ENCODE peak calls at places on chromosome 10, in eight cellular contexts. One of them, this sample, is unnamed.

GRCh38 chr10:102815790-102816549 is 21.2 kb downstream of the CYP17A1 start:
- DNase-seq in colonic mucosa: no peak
- DNase-seq in HCT116: no peak
- DNase-seq in tibial nerve: peak
- DNase-seq in PC-3: no peak
- DNase-seq in heart left ventricle: peak
- DNase-seq in H9: no peak
- DNase-seq in dorsolateral prefrontal cortex: no peak
- DNase-seq in this sample: peak

GRCh38 chr10:106958591-106959328 is 205.7 kb downstream of the SORCS1 start:
- DNase-seq in colonic mucosa: no peak
- DNase-seq in tibial nerve: no peak
- DNase-seq in heart left ventricle: no peak
- DNase-seq in dorsolateral prefrontal cortex: no peak
- DNase-seq in PC-3: no peak
- DNase-seq in HCT116: no peak
- DNase-seq in H9: no peak
- DNase-seq in this sample: no peak

GRCh38 chr10:128912568-128913311 is 554.3 kb upstream of the MGMT start:
- DNase-seq in H9: no peak
- DNase-seq in tibial nerve: no peak
- DNase-seq in HCT116: no peak
- DNase-seq in PC-3: no peak
- DNase-seq in colonic mucosa: no peak
- DNase-seq in heart left ventricle: no peak
- DNase-seq in dorsolateral prefrontal cortex: no peak
- DNase-seq in this sample: no peak

GRCh38 chr10:96370575-96371157 is 11.9 kb upstream of the OPALIN start:
- DNase-seq in H9: peak
- DNase-seq in colonic mucosa: peak
- DNase-seq in heart left ventricle: peak
- DNase-seq in tibial nerve: no peak
- DNase-seq in PC-3: peak
- DNase-seq in HCT116: peak
- DNase-seq in dorsolateral prefrontal cortex: peak
- DNase-seq in this sample: peak

GRCh38 chr10:27100800-27101347 is 580 bp upstream of the ANKRD26 start:
- DNase-seq in colonic mucosa: no peak
- DNase-seq in PC-3: no peak
- DNase-seq in tibial nerve: no peak
- DNase-seq in heart left ventricle: no peak
- DNase-seq in H9: no peak
- DNase-seq in dorsolateral prefrontal cortex: no peak
- DNase-seq in HCT116: no peak
- DNase-seq in this sample: no peak

GRCh38 chr10:71270301-71270777 is 48.7 kb upstream of the SLC29A3 start:
- DNase-seq in colonic mucosa: peak
- DNase-seq in dorsolateral prefrontal cortex: no peak
- DNase-seq in H9: peak
- DNase-seq in tibial nerve: no peak
- DNase-seq in heart left ventricle: peak
- DNase-seq in HCT116: peak
- DNase-seq in PC-3: peak
- DNase-seq in this sample: peak

GRCh38 chr10:48247680-48248079 is 26.8 kb downstream of the FRMPD2 start:
- DNase-seq in dorsolateral prefrontal cortex: no peak
- DNase-seq in H9: peak
- DNase-seq in heart left ventricle: no peak
- DNase-seq in HCT116: no peak
- DNase-seq in PC-3: no peak
- DNase-seq in colonic mucosa: no peak
- DNase-seq in tibial nerve: no peak
- DNase-seq in this sample: no peak

GRCh38 chr10:78545756-78546155 is 512.1 kb downstream of the RPS24 start:
- DNase-seq in PC-3: no peak
- DNase-seq in HCT116: peak
- DNase-seq in colonic mucosa: no peak
- DNase-seq in dorsolateral prefrontal cortex: no peak
- DNase-seq in heart left ventricle: no peak
- DNase-seq in H9: no peak
- DNase-seq in tibial nerve: no peak
- DNase-seq in this sample: no peak

GRCh38 chr10:129078746-129079480 is 388.1 kb upstream of the MGMT start:
- DNase-seq in H9: no peak
- DNase-seq in PC-3: no peak
- DNase-seq in dorsolateral prefrontal cortex: no peak
- DNase-seq in colonic mucosa: peak
- DNase-seq in heart left ventricle: no peak
- DNase-seq in HCT116: no peak
- DNase-seq in tibial nerve: no peak
- DNase-seq in this sample: no peak

GRCh38 chr10:31669367-31669766 is 259.3 kb downstream of the ARHGAP12 start:
- DNase-seq in H9: no peak
- DNase-seq in colonic mucosa: no peak
- DNase-seq in tibial nerve: no peak
- DNase-seq in PC-3: no peak
- DNase-seq in dorsolateral prefrontal cortex: no peak
- DNase-seq in HCT116: no peak
- DNase-seq in heart left ventricle: no peak
- DNase-seq in this sample: no peak

GRCh38 chr10:48880016-48880705 is 59.5 kb downstream of the LRRC18 start:
- DNase-seq in HCT116: no peak
- DNase-seq in colonic mucosa: no peak
- DNase-seq in tibial nerve: no peak
- DNase-seq in dorsolateral prefrontal cortex: no peak
- DNase-seq in heart left ventricle: no peak
- DNase-seq in H9: no peak
- DNase-seq in PC-3: no peak
- DNase-seq in this sample: no peak

GRCh38 chr10:128511284-128511683 is 385.1 kb upstream of the MKI67 start:
- DNase-seq in H9: no peak
- DNase-seq in PC-3: no peak
- DNase-seq in heart left ventricle: no peak
- DNase-seq in HCT116: no peak
- DNase-seq in tibial nerve: no peak
- DNase-seq in dorsolateral prefrontal cortex: no peak
- DNase-seq in colonic mucosa: no peak
- DNase-seq in this sample: no peak

GRCh38 chr10:43437141-43437860 is 390 bp downstream of the ZNF487 start:
- DNase-seq in colonic mucosa: no peak
- DNase-seq in H9: no peak
- DNase-seq in PC-3: peak
- DNase-seq in dorsolateral prefrontal cortex: no peak
- DNase-seq in tibial nerve: no peak
- DNase-seq in heart left ventricle: no peak
- DNase-seq in HCT116: no peak
- DNase-seq in this sample: no peak

GRCh38 chr10:43440782-43441134 is 3.8 kb downstream of the ZNF487 start:
- DNase-seq in heart left ventricle: no peak
- DNase-seq in tibial nerve: no peak
- DNase-seq in PC-3: no peak
- DNase-seq in H9: no peak
- DNase-seq in colonic mucosa: no peak
- DNase-seq in dorsolateral prefrontal cortex: no peak
- DNase-seq in HCT116: no peak
- DNase-seq in this sample: no peak

DNA sequence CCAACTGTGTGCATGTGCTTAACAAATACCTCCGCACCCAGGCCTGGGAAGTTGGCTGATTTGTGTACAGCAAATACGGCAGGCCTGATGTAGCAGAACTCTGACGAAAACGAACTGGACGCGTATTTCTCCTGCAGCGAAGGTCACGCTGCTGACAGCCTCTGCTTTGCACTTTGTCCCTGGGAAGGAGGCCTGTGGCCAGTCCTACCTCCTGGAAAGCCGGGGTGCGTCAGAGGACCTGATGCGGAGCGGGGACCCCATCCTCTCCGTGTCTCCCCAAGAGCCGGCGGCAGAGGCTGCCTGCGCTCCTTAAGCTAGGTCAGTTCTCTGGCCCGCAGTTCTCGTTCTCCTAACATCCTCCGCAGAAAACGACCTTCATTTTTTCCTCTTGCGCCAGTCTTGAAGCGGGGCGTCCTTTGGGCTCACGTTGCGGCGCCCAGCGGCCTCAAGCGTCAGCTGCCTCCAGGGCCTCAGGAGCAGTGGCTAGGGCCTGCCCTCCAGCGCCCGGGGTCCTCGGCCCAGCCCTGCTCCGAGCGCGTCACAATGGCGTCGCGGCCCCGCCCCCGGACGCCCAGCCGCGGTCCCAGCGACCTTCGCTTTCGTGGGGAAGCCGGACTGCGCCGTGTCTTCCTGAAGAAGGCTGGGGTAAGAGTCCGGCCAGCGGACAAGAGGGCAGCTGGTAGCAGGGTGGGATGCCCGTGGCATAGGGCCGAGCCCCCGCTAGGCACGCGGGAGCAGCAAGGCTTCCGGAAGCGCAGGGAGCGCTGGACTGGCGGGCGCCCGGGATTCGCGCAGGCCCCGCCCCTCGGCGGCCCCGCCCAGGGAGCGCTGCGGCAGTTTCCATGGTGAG is at the start of gene ZNF487:
- DNase-seq in H9: peak
- DNase-seq in PC-3: peak
- DNase-seq in heart left ventricle: peak
- DNase-seq in colonic mucosa: peak
- DNase-seq in HCT116: peak
- DNase-seq in tibial nerve: peak
- DNase-seq in dorsolateral prefrontal cortex: peak
- DNase-seq in this sample: peak
- TF ChIP-seq CTCF in H9: peak
- TF ChIP-seq CTCF in PC-3: no peak
- TF ChIP-seq CTCF in heart left ventricle: peak
- TF ChIP-seq CTCF in colonic mucosa: no peak
- TF ChIP-seq CTCF in HCT116: no peak
- TF ChIP-seq CTCF in tibial nerve: peak
- TF ChIP-seq CTCF in dorsolateral prefrontal cortex: peak
- TF ChIP-seq CTCF in this sample: peak

DNA sequence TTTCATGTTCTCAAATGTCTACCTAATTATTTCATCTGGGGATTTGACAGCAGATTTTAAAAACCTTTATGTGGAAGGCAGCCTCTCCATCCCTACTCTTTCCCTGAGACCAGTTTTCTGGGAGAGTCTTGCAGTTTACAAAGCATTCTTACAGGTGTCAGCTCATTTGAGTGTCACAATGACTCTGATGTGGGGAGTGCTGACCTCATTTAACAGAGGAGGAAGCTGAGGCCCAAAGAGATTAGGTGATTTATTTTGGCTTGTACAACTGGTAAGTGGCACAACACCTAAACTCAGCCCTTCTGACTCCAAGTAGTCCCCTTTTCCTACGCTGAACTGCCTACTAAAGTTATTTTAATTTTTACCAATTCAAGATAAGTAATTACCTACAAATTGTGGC is 33.3 kb upstream of the MAT1A start:
- DNase-seq in PC-3: no peak
- DNase-seq in HCT116: no peak
- DNase-seq in tibial nerve: no peak
- DNase-seq in H9: no peak
- DNase-seq in dorsolateral prefrontal cortex: no peak
- DNase-seq in colonic mucosa: no peak
- DNase-seq in heart left ventricle: no peak
- DNase-seq in this sample: no peak
- H3K27ac ChIP-seq in PC-3: no peak
- H3K27ac ChIP-seq in HCT116: no peak
- H3K27ac ChIP-seq in tibial nerve: no peak
- H3K27ac ChIP-seq in H9: no peak
- H3K27ac ChIP-seq in dorsolateral prefrontal cortex: no peak
- H3K27ac ChIP-seq in colonic mucosa: no peak
- H3K27ac ChIP-seq in heart left ventricle: no peak
- H3K27ac ChIP-seq in this sample: no peak

DNA sequence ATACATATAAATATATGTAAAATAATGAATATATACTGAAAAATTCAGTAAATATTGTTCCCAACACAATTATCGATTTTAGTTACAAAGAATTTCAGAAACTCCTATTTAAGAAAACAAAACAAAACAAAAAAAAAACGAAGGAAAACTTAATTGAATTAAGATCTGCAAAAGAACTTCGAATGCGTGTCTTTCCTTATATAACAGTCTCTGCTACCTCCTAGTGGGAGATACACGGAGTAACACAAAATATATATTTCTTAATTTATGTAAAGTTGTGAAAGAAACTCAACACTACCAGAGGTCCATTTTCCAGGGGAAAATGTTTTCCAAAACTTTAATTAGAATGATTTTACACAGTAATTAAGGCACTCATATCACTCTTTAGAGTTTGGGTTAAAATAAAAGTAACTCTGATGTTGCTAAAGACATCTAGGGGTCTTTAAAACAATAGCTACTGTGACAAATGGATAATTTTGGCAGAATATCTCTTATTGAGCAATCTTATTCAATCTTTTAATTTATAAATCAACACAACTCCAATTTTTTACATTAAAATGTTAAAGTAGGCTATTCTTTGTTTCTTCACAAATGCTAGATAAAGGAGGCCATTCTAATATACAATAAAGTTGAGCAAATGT is 41.6 kb downstream of the NEBL start:
- DNase-seq in H9: no peak
- DNase-seq in tibial nerve: no peak
- DNase-seq in colonic mucosa: no peak
- DNase-seq in PC-3: peak
- DNase-seq in dorsolateral prefrontal cortex: no peak
- DNase-seq in heart left ventricle: no peak
- DNase-seq in HCT116: no peak
- DNase-seq in this sample: no peak
- TF ChIP-seq CTCF in H9: peak
- TF ChIP-seq CTCF in tibial nerve: peak
- TF ChIP-seq CTCF in colonic mucosa: no peak
- TF ChIP-seq CTCF in PC-3: peak
- TF ChIP-seq CTCF in dorsolateral prefrontal cortex: peak
- TF ChIP-seq CTCF in heart left ventricle: peak
- TF ChIP-seq CTCF in HCT116: peak
- TF ChIP-seq CTCF in this sample: peak

GRCh38 chr10:4839353-4839752 is 13.3 kb downstream of the AKR1E2 start:
- DNase-seq in heart left ventricle: no peak
- DNase-seq in dorsolateral prefrontal cortex: no peak
- DNase-seq in H9: no peak
- DNase-seq in PC-3: no peak
- DNase-seq in HCT116: no peak
- DNase-seq in tibial nerve: no peak
- DNase-seq in colonic mucosa: no peak
- DNase-seq in this sample: no peak

GRCh38 chr10:4836416-4836969 is 10.5 kb downstream of the AKR1E2 start:
- DNase-seq in tibial nerve: no peak
- DNase-seq in H9: no peak
- DNase-seq in dorsolateral prefrontal cortex: no peak
- DNase-seq in HCT116: no peak
- DNase-seq in PC-3: no peak
- DNase-seq in colonic mucosa: no peak
- DNase-seq in heart left ventricle: no peak
- DNase-seq in this sample: no peak

GRCh38 chr10:4838743-4839142 is 12.7 kb downstream of the AKR1E2 start:
- DNase-seq in H9: no peak
- DNase-seq in HCT116: no peak
- DNase-seq in PC-3: no peak
- DNase-seq in heart left ventricle: no peak
- DNase-seq in tibial nerve: no peak
- DNase-seq in dorsolateral prefrontal cortex: no peak
- DNase-seq in colonic mucosa: no peak
- DNase-seq in this sample: no peak

GRCh38 chr10:4835494-4835918 is 9.5 kb downstream of the AKR1E2 start:
- DNase-seq in dorsolateral prefrontal cortex: no peak
- DNase-seq in tibial nerve: no peak
- DNase-seq in heart left ventricle: no peak
- DNase-seq in HCT116: no peak
- DNase-seq in colonic mucosa: no peak
- DNase-seq in H9: no peak
- DNase-seq in PC-3: no peak
- DNase-seq in this sample: no peak

GRCh38 chr10:4837551-4837950 is 11.5 kb downstream of the AKR1E2 start:
- DNase-seq in HCT116: no peak
- DNase-seq in heart left ventricle: no peak
- DNase-seq in PC-3: no peak
- DNase-seq in colonic mucosa: no peak
- DNase-seq in dorsolateral prefrontal cortex: no peak
- DNase-seq in H9: no peak
- DNase-seq in tibial nerve: no peak
- DNase-seq in this sample: no peak
- H3K27ac ChIP-seq in HCT116: no peak
- H3K27ac ChIP-seq in heart left ventricle: no peak
- H3K27ac ChIP-seq in PC-3: no peak
- H3K27ac ChIP-seq in colonic mucosa: no peak
- H3K27ac ChIP-seq in dorsolateral prefrontal cortex: no peak
- H3K27ac ChIP-seq in H9: no peak
- H3K27ac ChIP-seq in tibial nerve: no peak
- H3K27ac ChIP-seq in this sample: no peak